ENCODE peak calls at places on chromosomes 7 and 10, in nine cellular contexts. One of them, this sample, is unnamed.

GRCh38 chr7:19294629-19295028 is 149.4 kb upstream of the FERD3L start:
- DNase-seq in right lobe of liver: no peak
- DNase-seq in gastrocnemius medialis: no peak
- DNase-seq in HCT116: no peak
- DNase-seq in lower lobe of right lung: no peak
- DNase-seq in spleen: no peak
- DNase-seq in heart right ventricle: no peak
- DNase-seq in cardiac muscle cell: no peak
- DNase-seq in A549: no peak
- DNase-seq in this sample: no peak

GRCh38 chr10:70816220-70816894 is 609 bp downstream of the SGPL1 start:
- DNase-seq in right lobe of liver: peak
- DNase-seq in gastrocnemius medialis: peak
- DNase-seq in HCT116: peak
- DNase-seq in lower lobe of right lung: peak
- DNase-seq in spleen: peak
- DNase-seq in heart right ventricle: peak
- DNase-seq in cardiac muscle cell: peak
- DNase-seq in A549: peak
- DNase-seq in this sample: peak

GRCh38 chr7:159061674-159062212 is 82.9 kb downstream of the VIPR2 start:
- DNase-seq in right lobe of liver: no peak
- DNase-seq in gastrocnemius medialis: no peak
- DNase-seq in HCT116: no peak
- DNase-seq in lower lobe of right lung: no peak
- DNase-seq in spleen: no peak
- DNase-seq in heart right ventricle: no peak
- DNase-seq in cardiac muscle cell: no peak
- DNase-seq in A549: no peak
- DNase-seq in this sample: no peak

GRCh38 chr7:97096037-97096436 is 21.5 kb upstream of the SDHAF3 start:
- DNase-seq in right lobe of liver: no peak
- DNase-seq in gastrocnemius medialis: no peak
- DNase-seq in HCT116: no peak
- DNase-seq in lower lobe of right lung: no peak
- DNase-seq in spleen: no peak
- DNase-seq in heart right ventricle: no peak
- DNase-seq in cardiac muscle cell: no peak
- DNase-seq in A549: no peak
- DNase-seq in this sample: no peak

GRCh38 chr7:25527665-25528064 is 299.4 kb upstream of the NPVF start:
- DNase-seq in right lobe of liver: no peak
- DNase-seq in gastrocnemius medialis: no peak
- DNase-seq in HCT116: no peak
- DNase-seq in lower lobe of right lung: no peak
- DNase-seq in spleen: no peak
- DNase-seq in heart right ventricle: no peak
- DNase-seq in cardiac muscle cell: no peak
- DNase-seq in A549: no peak
- DNase-seq in this sample: no peak

GRCh38 chr10:112658900-112659328 is 211.9 kb downstream of the VTI1A start:
- DNase-seq in right lobe of liver: no peak
- DNase-seq in gastrocnemius medialis: no peak
- DNase-seq in HCT116: peak
- DNase-seq in lower lobe of right lung: no peak
- DNase-seq in spleen: no peak
- DNase-seq in heart right ventricle: no peak
- DNase-seq in cardiac muscle cell: no peak
- DNase-seq in A549: peak
- DNase-seq in this sample: no peak

GRCh38 chr10:103836776-103837344 is 18.5 kb downstream of the SH3PXD2A start:
- DNase-seq in right lobe of liver: no peak
- DNase-seq in gastrocnemius medialis: no peak
- DNase-seq in HCT116: no peak
- DNase-seq in lower lobe of right lung: no peak
- DNase-seq in spleen: peak
- DNase-seq in heart right ventricle: no peak
- DNase-seq in cardiac muscle cell: peak
- DNase-seq in A549: no peak
- DNase-seq in this sample: no peak

GRCh38 chr7:140205600-140205999 is 28.8 kb upstream of the KDM7A start:
- DNase-seq in right lobe of liver: no peak
- DNase-seq in gastrocnemius medialis: no peak
- DNase-seq in HCT116: no peak
- DNase-seq in lower lobe of right lung: no peak
- DNase-seq in spleen: no peak
- DNase-seq in heart right ventricle: no peak
- DNase-seq in cardiac muscle cell: no peak
- DNase-seq in A549: no peak
- DNase-seq in this sample: no peak

GRCh38 chr10:23046032-23046431 is 49.3 kb upstream of the MSRB2 start:
- DNase-seq in right lobe of liver: no peak
- DNase-seq in gastrocnemius medialis: no peak
- DNase-seq in HCT116: no peak
- DNase-seq in lower lobe of right lung: no peak
- DNase-seq in spleen: no peak
- DNase-seq in heart right ventricle: no peak
- DNase-seq in cardiac muscle cell: no peak
- DNase-seq in A549: no peak
- DNase-seq in this sample: no peak

GRCh38 chr7:20131776-20132175 is 85.4 kb downstream of the MACC1 start:
- DNase-seq in right lobe of liver: no peak
- DNase-seq in gastrocnemius medialis: no peak
- DNase-seq in HCT116: no peak
- DNase-seq in lower lobe of right lung: no peak
- DNase-seq in spleen: no peak
- DNase-seq in heart right ventricle: no peak
- DNase-seq in cardiac muscle cell: no peak
- DNase-seq in A549: no peak
- DNase-seq in this sample: no peak

GRCh38 chr10:103566536-103566935 is 73.0 kb downstream of the NEURL1 start:
- DNase-seq in right lobe of liver: no peak
- DNase-seq in gastrocnemius medialis: no peak
- DNase-seq in HCT116: no peak
- DNase-seq in lower lobe of right lung: no peak
- DNase-seq in spleen: no peak
- DNase-seq in heart right ventricle: no peak
- DNase-seq in cardiac muscle cell: no peak
- DNase-seq in A549: no peak
- DNase-seq in this sample: no peak

GRCh38 chr7:149016876-149017275 is 11.4 kb downstream of the PDIA4 start:
- DNase-seq in right lobe of liver: no peak
- DNase-seq in gastrocnemius medialis: peak
- DNase-seq in HCT116: no peak
- DNase-seq in lower lobe of right lung: no peak
- DNase-seq in spleen: no peak
- DNase-seq in heart right ventricle: no peak
- DNase-seq in cardiac muscle cell: no peak
- DNase-seq in A549: no peak
- DNase-seq in this sample: no peak

DNA sequence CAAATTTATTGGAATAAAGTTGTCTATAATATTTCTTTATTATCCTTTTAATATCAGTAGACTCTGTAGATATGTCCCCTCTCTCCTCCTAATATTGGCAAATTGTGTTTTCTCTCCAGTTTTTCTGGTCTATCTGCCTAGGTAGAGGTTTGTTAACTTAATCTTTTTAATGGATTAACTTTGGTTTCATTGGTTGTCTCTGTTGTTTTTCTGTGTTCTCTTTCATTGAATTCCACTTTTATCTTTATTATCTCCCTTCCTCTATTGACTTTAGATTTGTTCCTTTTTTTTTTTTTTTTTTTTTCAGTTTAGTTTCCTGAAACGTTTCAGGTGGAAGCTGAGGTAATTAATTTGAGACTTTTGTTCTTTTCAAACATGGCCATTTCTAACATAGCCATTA is 10.6 kb downstream of the PLEKHS1 start:
- DNase-seq in right lobe of liver: no peak
- DNase-seq in gastrocnemius medialis: no peak
- DNase-seq in HCT116: no peak
- DNase-seq in lower lobe of right lung: no peak
- DNase-seq in spleen: no peak
- DNase-seq in heart right ventricle: no peak
- DNase-seq in cardiac muscle cell: no peak
- DNase-seq in A549: no peak
- DNase-seq in this sample: no peak
- H3K4me3 ChIP-seq in right lobe of liver: no peak
- H3K4me3 ChIP-seq in gastrocnemius medialis: no peak
- H3K4me3 ChIP-seq in HCT116: no peak
- H3K4me3 ChIP-seq in lower lobe of right lung: no peak
- H3K4me3 ChIP-seq in spleen: no peak
- H3K4me3 ChIP-seq in heart right ventricle: no peak
- H3K4me3 ChIP-seq in cardiac muscle cell: no peak
- H3K4me3 ChIP-seq in A549: no peak
- H3K4me3 ChIP-seq in this sample: no peak

GRCh38 chr7:42700376-42701327 is 211.2 kb downstream of the C7orf25 start:
- DNase-seq in right lobe of liver: no peak
- DNase-seq in gastrocnemius medialis: no peak
- DNase-seq in HCT116: no peak
- DNase-seq in lower lobe of right lung: no peak
- DNase-seq in spleen: no peak
- DNase-seq in heart right ventricle: no peak
- DNase-seq in cardiac muscle cell: no peak
- DNase-seq in A549: no peak
- DNase-seq in this sample: no peak
- H3K27ac ChIP-seq in right lobe of liver: no peak
- H3K27ac ChIP-seq in gastrocnemius medialis: no peak
- H3K27ac ChIP-seq in HCT116: no peak
- H3K27ac ChIP-seq in lower lobe of right lung: no peak
- H3K27ac ChIP-seq in spleen: no peak
- H3K27ac ChIP-seq in heart right ventricle: no peak
- H3K27ac ChIP-seq in cardiac muscle cell: no peak
- H3K27ac ChIP-seq in A549: no peak
- H3K27ac ChIP-seq in this sample: no peak

DNA sequence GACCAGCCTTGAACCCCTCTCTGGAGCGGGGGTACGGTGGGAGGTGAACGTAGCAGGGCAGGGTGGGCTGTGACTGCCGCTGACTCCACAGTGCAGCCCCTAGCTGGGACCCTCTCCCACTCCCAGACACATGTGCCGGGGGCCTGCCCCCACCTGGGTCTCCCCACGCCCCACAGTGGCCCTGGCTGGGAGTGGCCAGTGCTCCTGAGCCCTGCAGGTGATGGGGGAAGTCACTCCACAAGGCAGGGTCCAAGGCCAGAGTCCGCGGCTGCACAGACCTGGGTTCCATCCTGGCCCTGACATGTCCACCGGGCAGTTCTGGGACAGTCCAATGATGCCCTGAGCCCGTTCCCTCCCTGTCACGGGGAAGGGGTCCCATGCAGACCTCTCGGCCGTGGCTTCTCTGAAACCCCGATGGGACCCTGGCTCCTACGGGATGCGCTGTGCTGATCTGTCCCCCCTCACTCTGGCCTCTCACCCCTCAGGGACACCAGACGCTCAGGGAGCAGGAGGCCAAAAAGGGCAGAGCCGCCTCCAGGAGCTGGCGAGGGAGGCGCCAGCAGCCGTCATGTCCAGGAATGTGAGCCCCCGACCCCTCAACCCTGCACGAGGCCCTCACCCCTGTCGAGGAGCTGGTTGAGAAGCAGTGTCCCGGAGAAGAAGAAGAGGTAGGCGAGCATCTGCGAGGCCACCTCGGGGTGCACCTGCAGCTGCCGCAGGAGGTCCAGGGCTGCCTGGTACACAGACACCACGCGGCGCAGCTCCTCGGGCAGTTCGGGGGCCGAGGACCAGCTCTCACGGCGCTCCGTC is 40.4 kb downstream of the AP5Z1 start:
- DNase-seq in right lobe of liver: no peak
- DNase-seq in gastrocnemius medialis: no peak
- DNase-seq in HCT116: no peak
- DNase-seq in lower lobe of right lung: peak
- DNase-seq in spleen: peak
- DNase-seq in heart right ventricle: no peak
- DNase-seq in cardiac muscle cell: no peak
- DNase-seq in A549: no peak
- DNase-seq in this sample: no peak
- TF ChIP-seq CTCF in right lobe of liver: no peak
- TF ChIP-seq CTCF in gastrocnemius medialis: no peak
- TF ChIP-seq CTCF in HCT116: no peak
- TF ChIP-seq CTCF in lower lobe of right lung: no peak
- TF ChIP-seq CTCF in spleen: no peak
- TF ChIP-seq CTCF in heart right ventricle: no peak
- TF ChIP-seq CTCF in cardiac muscle cell: no peak
- TF ChIP-seq CTCF in A549: no peak
- TF ChIP-seq CTCF in this sample: no peak

DNA sequence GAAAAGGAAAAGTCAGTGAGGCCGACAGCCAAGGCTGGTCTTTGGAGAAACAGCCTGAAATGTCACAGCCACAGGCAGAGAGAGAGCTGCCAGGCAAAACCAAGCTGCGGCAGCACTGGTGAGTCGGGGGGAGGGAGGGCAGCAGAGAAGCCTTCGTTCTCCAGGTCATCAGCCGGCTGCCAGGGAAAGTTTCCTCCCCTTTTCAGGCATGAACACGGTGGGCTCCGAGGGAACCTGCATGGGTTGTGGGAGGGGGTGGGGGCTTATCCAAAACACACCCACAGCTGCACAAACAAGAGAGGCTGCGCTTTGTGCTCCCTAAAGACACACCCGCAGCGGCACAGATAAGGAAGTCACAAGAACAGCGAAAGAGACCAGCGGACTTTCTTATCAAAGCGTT is 62.4 kb upstream of the NKX6-2 start:
- DNase-seq in right lobe of liver: no peak
- DNase-seq in gastrocnemius medialis: peak
- DNase-seq in HCT116: no peak
- DNase-seq in lower lobe of right lung: no peak
- DNase-seq in spleen: peak
- DNase-seq in heart right ventricle: no peak
- DNase-seq in cardiac muscle cell: peak
- DNase-seq in A549: no peak
- DNase-seq in this sample: no peak
- H3K4me3 ChIP-seq in right lobe of liver: no peak
- H3K4me3 ChIP-seq in gastrocnemius medialis: no peak
- H3K4me3 ChIP-seq in HCT116: no peak
- H3K4me3 ChIP-seq in lower lobe of right lung: no peak
- H3K4me3 ChIP-seq in spleen: no peak
- H3K4me3 ChIP-seq in heart right ventricle: peak
- H3K4me3 ChIP-seq in cardiac muscle cell: no peak
- H3K4me3 ChIP-seq in A549: no peak
- H3K4me3 ChIP-seq in this sample: no peak

DNA sequence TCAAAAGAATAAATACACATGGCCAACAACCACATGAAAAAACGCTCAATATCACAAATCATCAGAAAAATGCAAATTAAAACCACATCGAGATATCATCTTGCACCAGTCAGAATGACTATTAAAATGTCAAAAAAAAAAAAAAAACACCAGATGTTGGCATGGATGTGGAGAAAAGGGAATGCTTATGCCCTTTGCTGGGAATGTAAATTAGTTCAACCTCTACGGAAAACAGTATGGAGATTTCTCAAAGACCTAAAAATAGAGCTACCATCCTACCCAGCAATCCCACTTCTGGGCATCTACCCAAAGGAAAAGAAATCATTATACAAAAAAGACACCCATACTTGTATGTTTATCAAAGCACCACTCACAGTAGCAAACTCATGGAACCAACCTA is 45.0 kb upstream of the DIP2C start:
- DNase-seq in right lobe of liver: no peak
- DNase-seq in gastrocnemius medialis: no peak
- DNase-seq in HCT116: no peak
- DNase-seq in lower lobe of right lung: no peak
- DNase-seq in spleen: no peak
- DNase-seq in heart right ventricle: no peak
- DNase-seq in cardiac muscle cell: no peak
- DNase-seq in A549: no peak
- DNase-seq in this sample: no peak
- H3K27ac ChIP-seq in right lobe of liver: no peak
- H3K27ac ChIP-seq in gastrocnemius medialis: no peak
- H3K27ac ChIP-seq in HCT116: no peak
- H3K27ac ChIP-seq in lower lobe of right lung: no peak
- H3K27ac ChIP-seq in spleen: no peak
- H3K27ac ChIP-seq in heart right ventricle: no peak
- H3K27ac ChIP-seq in cardiac muscle cell: no peak
- H3K27ac ChIP-seq in A549: no peak
- H3K27ac ChIP-seq in this sample: no peak